ENCODE peak calls at places on chromosome 12, in eight cellular contexts. J is HEK293T; C is stimulated activated CD4-positive, alpha-beta T cell treated with anti-CD3 and anti-CD28 coated beads, Interleukin-2, amount 100 ng/mL, for 24 hours; K is Calu3; X is stimulated activated CD8-positive, alpha-beta memory T cell treated with anti-CD3 and anti-CD28 coated beads, Interleukin-2, amount 100 ng/mL, for 1 hour; T is A549; P is effector memory CD4-positive, alpha-beta T cell; M is activated CD4-positive, alpha-beta T cell treated with anti-CD3 and anti-CD28 coated beads for 24 hours. F is an unnamed sample.

GRCh38 chr12:8031872-8032241 is 659 bp upstream of the FOXJ2 start:
- DNase-seq in J (no peak), C (no peak), K (no peak), X (no peak), T (no peak), P (no peak), M (no peak), F (no peak)

GRCh38 chr12:93895096-93895460 is 217.9 kb downstream of the CRADD start:
- DNase-seq in J (no peak), C (no peak), K (no peak), X (no peak), T (no peak), P (no peak), M (no peak), F (no peak)

GRCh38 chr12:15592934-15593333 is 196.3 kb downstream of the EPS8 start:
- DNase-seq in J (no peak), C (no peak), K (no peak), X (no peak), T (no peak), P (no peak), M (no peak), F (no peak)

GRCh38 chr12:38144601-38145436 is 171.8 kb upstream of the ALG10B start:
- DNase-seq in J (no peak), C (no peak), K (peak), X (no peak), T (no peak), P (no peak), M (no peak), F (no peak)

GRCh38 chr12:1778911-1779310 is 41.5 kb upstream of the LRTM2 start:
- DNase-seq in J (no peak), C (no peak), K (no peak), X (no peak), T (no peak), P (no peak), M (no peak), F (no peak)

GRCh38 chr12:131223791-131224567 is 270.3 kb downstream of the ADGRD1 start:
- DNase-seq in J (peak), C (no peak), K (peak), X (no peak), T (no peak), P (no peak), M (no peak), F (no peak)

GRCh38 chr12:91225316-91225715 is 42.7 kb upstream of the DCN start:
- DNase-seq in J (no peak), C (no peak), K (no peak), X (no peak), T (no peak), P (no peak), M (no peak), F (no peak)

GRCh38 chr12:28104893-28105864 is 85.1 kb upstream of the CCDC91 start:
- DNase-seq in J (no peak), C (no peak), K (no peak), X (no peak), T (no peak), P (no peak), M (no peak), F (no peak)

GRCh38 chr12:108193922-108194321 is 64.8 kb downstream of the WSCD2 start:
- DNase-seq in J (peak), C (peak), K (peak), X (no peak), T (peak), P (no peak), M (peak), F (peak)

GRCh38 chr12:131018221-131018620 is 64.5 kb downstream of the ADGRD1 start:
- DNase-seq in J (no peak), C (no peak), K (no peak), X (no peak), T (no peak), P (no peak), M (no peak), F (no peak)

GRCh38 chr12:93297032-93297431 is 80.7 kb upstream of the NUDT4 start:
- DNase-seq in J (no peak), C (no peak), K (no peak), X (no peak), T (no peak), P (no peak), M (no peak), F (no peak)

GRCh38 chr12:118164798-118165486 is 29.0 kb downstream of the PEBP1 start:
- DNase-seq in J (peak), C (no peak), K (peak), X (no peak), T (peak), P (no peak), M (no peak), F (peak)

GRCh38 chr12:1796515-1797010 is 23.8 kb upstream of the LRTM2 start:
- DNase-seq in J (no peak), C (peak), K (no peak), X (no peak), T (no peak), P (no peak), M (peak), F (no peak)

GRCh38 chr12:26003065-26003464 is 44.6 kb downstream of the RASSF8 start:
- DNase-seq in J (no peak), C (no peak), K (no peak), X (no peak), T (no peak), P (no peak), M (no peak), F (no peak)

GRCh38 chr12:74747305-74747704 is 209.7 kb downstream of the ATXN7L3B start:
- DNase-seq in J (no peak), C (no peak), K (peak), X (no peak), T (no peak), P (no peak), M (no peak), F (no peak)

GRCh38 chr12:88153959-88154358 is 11.9 kb downstream of the TMTC3 start:
- DNase-seq in J (no peak), C (no peak), K (peak), X (no peak), T (no peak), P (no peak), M (no peak), F (no peak)

GRCh38 chr12:92278378-92278828 is 132.8 kb upstream of the BTG1 start:
- DNase-seq in J (no peak), C (no peak), K (no peak), X (no peak), T (no peak), P (no peak), M (no peak), F (no peak)

GRCh38 chr12:53090559-53090958 is 6.9 kb upstream of the IGFBP6 start:
- DNase-seq in J (no peak), C (no peak), K (no peak), X (no peak), T (no peak), P (no peak), M (no peak), F (no peak)

GRCh38 chr12:49633703-49634311 is 10.4 kb downstream of the PRPF40B start:
- DNase-seq in J (no peak), C (no peak), K (no peak), X (no peak), T (no peak), P (no peak), M (no peak), F (no peak)

GRCh38 chr12:121003650-121004049 is 12.6 kb downstream of the C12orf43 start:
- DNase-seq in J (no peak), C (no peak), K (peak), X (no peak), T (no peak), P (no peak), M (no peak), F (no peak)

GRCh38 chr12:112965643-112966042 is 12.7 kb upstream of the OAS2 start:
- DNase-seq in J (no peak), C (no peak), K (no peak), X (no peak), T (no peak), P (no peak), M (no peak), F (no peak)

GRCh38 chr12:121579981-121580868 is 598 bp downstream of the KDM2B start:
- DNase-seq in J (peak), C (peak), K (peak), X (peak), T (peak), P (peak), M (peak), F (peak)

GRCh38 chr12:25904442-25904841 is 54.0 kb upstream of the RASSF8 start:
- DNase-seq in J (no peak), C (no peak), K (no peak), X (no peak), T (no peak), P (no peak), M (no peak), F (no peak)

GRCh38 chr12:126443977-126444376 is 1378.7 kb downstream of the AACS start:
- DNase-seq in J (no peak), C (no peak), K (no peak), X (no peak), T (no peak), P (no peak), M (no peak), F (no peak)